ENCODE peak calls at places on chromosomes 6 and 20, in ten cellular contexts. B, G, F, L, J, V, K, C, N and P are unnamed samples.

GRCh38 chr20:9068896-9069663 is at the start of gene PLCB4:
- DNase-seq in B (peak; percentile 79), G (peak; percentile 75), F (peak; percentile 75), L (peak; percentile 15), J (peak; percentile 35), V (peak; percentile 36), K (peak; percentile 38), C (peak; percentile 52), N (peak; percentile 52), P (peak; percentile 53)

GRCh38 chr6:110656492-110656891 is 158.8 kb downstream of the CDK19 start:
- DNase-seq in B (no peak), G (no peak), F (no peak), L (no peak), J (peak; percentile 73), V (no peak), K (peak; percentile 61), C (no peak), N (no peak), P (no peak)

GRCh38 chr20:31560900-31561598 is 44.0 kb upstream of the ID1 start:
- DNase-seq in B (no peak), G (peak; percentile 81), F (no peak), L (no peak), J (peak; percentile 94), V (no peak), K (no peak), C (no peak), N (no peak), P (no peak)

GRCh38 chr6:105835373-105835772 is 250.8 kb upstream of the PRDM1 start:
- DNase-seq in B (peak; percentile 89), G (no peak), F (no peak), L (no peak), J (peak; percentile 64), V (no peak), K (no peak), C (no peak), N (no peak), P (peak; percentile 48)

GRCh38 chr20:47066484-47067270 is 172.0 kb downstream of the EYA2 start:
- DNase-seq in B (no peak), G (no peak), F (no peak), L (no peak), J (no peak), V (no peak), K (no peak), C (no peak), N (no peak), P (no peak)

GRCh38 chr6:135759831-135760230 is 91.7 kb upstream of the PDE7B start:
- DNase-seq in B (no peak), G (no peak), F (no peak), L (no peak), J (peak; percentile 1), V (no peak), K (peak; percentile 19), C (no peak), N (no peak), P (peak; percentile 21)

GRCh38 chr20:48352042-48352441 is 475.8 kb downstream of the PREX1 start:
- DNase-seq in B (peak; percentile 10), G (no peak), F (no peak), L (no peak), J (no peak), V (no peak), K (no peak), C (no peak), N (no peak), P (no peak)

GRCh38 chr6:19333936-19334335 is 503.2 kb upstream of the ID4 start:
- DNase-seq in B (no peak), G (no peak), F (no peak), L (no peak), J (peak; percentile 64), V (no peak), K (no peak), C (no peak), N (no peak), P (no peak)

GRCh38 chr6:6004147-6004995 is 2.4 kb downstream of the NRN1 start:
- DNase-seq in B (peak; percentile 67), G (no peak), F (no peak), L (no peak), J (peak; percentile 17), V (no peak), K (no peak), C (no peak), N (no peak), P (no peak)

GRCh38 chr6:6006428-6007310 is at the start of gene NRN1:
- DNase-seq in B (peak; percentile 70), G (no peak), F (no peak), L (no peak), J (peak; percentile 61), V (no peak), K (no peak), C (no peak), N (no peak), P (no peak)

GRCh38 chr6:6003334-6004146 is 3.2 kb downstream of the NRN1 start:
- DNase-seq in B (peak; percentile 89), G (no peak), F (no peak), L (no peak), J (peak; percentile 38), V (no peak), K (no peak), C (no peak), N (peak; percentile 34), P (no peak)

GRCh38 chr6:6007311-6008113 is 787 bp upstream of the NRN1 start:
- DNase-seq in B (peak; percentile 89), G (peak; percentile 73), F (peak; percentile 68), L (no peak), J (peak; percentile 34), V (no peak), K (peak; percentile 12), C (no peak), N (peak; percentile 28), P (peak; percentile 47)

DNA sequence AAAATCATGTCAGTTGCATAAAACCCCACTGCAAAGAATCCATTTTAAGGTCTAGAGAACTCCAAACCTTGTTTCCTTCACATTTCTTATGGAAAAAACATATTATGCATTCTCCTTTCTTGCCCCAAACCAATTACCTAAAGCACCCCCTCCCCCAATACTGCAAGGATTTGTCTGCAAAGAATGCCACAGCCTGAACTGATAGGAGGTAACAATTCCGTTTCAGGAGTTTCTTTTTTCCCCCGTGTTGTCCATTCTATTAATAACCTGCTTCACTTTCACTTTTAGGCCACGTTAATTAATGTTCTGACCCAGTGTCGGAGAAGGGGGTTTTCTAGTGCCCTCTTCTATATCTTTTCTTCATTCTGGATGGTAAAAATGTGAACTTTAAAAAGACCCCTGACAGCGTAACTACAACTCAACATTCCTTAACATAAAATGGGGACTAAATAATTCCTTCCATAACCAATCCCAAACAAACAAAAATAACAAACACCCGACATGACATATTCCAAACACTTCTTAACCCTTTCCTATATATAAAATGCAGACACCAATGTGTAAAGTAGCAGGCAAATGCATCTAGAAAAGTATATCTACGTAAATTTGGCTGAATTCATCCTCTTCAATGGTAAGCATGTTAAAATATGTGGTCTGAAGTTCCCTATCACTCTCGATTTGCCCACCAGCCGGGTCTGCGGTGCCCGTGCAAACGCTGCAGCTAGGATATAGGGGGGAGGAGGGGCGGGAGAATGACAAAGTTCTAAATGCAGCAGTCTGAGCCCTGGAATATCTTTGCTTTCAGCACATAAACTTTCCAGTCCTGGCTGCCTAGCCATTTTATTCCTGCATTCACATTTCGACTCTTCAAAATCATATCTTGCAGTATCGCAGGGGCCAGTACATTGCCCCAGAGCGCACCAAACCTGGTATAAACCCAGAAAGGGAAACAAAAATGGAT is 978 bp downstream of the NRN1 start:
- DNase-seq in B (peak; percentile 52), G (no peak), F (no peak), L (no peak), J (no peak), V (no peak), K (no peak), C (no peak), N (no peak), P (no peak)
- H3K27me3 ChIP-seq in B (peaks cover 92% of the 10 kb centered on the region), G (peaks cover 4% of the 10 kb centered on the region), F (peaks cover 93% of the 10 kb centered on the region), L (peaks cover 3% of the 10 kb centered on the region), J (peaks cover 77% of the 10 kb centered on the region), V (peaks cover 59% of the 10 kb centered on the region), K (no peaks in the 10 kb centered on the region), C (peaks cover 100% of the 10 kb centered on the region), N (peaks cover 100% of the 10 kb centered on the region), P (no peaks in the 10 kb centered on the region)

DNA sequence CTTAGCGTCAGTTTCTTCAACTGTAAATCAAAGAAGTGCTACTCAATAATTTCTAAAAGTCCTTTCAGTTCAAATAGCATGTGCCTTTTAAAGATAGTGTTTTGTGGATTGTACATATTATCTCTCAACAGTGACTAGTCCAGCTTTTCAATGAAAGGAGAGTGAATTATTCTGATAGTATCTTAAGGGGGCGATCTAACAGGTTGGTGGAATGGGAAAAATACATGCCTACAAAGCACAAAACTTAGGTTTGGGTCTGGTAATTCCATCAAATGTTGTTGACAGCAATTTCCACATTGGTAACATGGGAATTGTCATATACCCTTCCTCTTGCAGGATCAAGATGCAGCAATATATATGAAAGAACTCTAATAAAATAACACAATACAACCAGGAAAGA is 50.1 kb upstream of the HDGFL1 start:
- DNase-seq in B (no peak), G (no peak), F (no peak), L (no peak), J (no peak), V (no peak), K (no peak), C (no peak), N (no peak), P (no peak)
- H3K9me3 ChIP-seq in B (no peaks in the 10 kb centered on the region), G (no peaks in the 10 kb centered on the region), F (no peaks in the 10 kb centered on the region), L (no peaks in the 10 kb centered on the region), J (no peaks in the 10 kb centered on the region), V (no peaks in the 10 kb centered on the region), K (no peaks in the 10 kb centered on the region), C (no peaks in the 10 kb centered on the region), N (no peaks in the 10 kb centered on the region), P (no peaks in the 10 kb centered on the region)

DNA sequence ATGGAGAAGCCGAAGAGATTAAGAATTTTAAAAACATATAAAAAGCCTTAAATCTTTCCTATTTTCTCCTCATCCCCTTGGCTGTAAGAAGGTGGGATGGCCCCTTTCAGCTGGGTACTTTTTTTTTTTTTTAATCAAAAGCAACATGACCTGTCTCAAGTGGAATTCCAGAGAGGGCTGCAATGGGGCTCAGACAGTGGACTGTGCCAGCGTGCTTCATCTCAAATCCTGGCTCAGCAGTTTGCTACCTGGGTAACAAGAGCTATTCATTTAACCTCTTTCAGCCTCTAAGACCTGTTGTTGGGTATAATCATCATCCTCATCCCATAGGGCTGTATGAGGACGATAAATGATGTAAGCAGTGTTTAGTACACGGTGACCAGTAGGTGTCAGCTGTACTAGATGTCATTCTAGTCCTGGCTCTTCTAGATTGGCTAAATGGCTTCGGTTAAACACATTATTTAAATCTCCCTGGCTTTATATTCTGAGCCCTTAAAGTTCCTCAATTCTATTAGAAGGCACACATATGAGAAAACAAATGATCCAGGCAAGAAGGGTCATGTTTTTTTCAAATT is 6.9 kb upstream of the PPP1R3G start:
- DNase-seq in B (no peak), G (no peak), F (no peak), L (no peak), J (no peak), V (no peak), K (no peak), C (no peak), N (no peak), P (no peak)
- TF ChIP-seq CTCF in B (peak; percentile 45), G (no peak), F (no peak), L (no peak), J (peak; percentile 13), V (no peak), K (no peak), C (peak; percentile 54), N (no peak), P (no peak)

DNA sequence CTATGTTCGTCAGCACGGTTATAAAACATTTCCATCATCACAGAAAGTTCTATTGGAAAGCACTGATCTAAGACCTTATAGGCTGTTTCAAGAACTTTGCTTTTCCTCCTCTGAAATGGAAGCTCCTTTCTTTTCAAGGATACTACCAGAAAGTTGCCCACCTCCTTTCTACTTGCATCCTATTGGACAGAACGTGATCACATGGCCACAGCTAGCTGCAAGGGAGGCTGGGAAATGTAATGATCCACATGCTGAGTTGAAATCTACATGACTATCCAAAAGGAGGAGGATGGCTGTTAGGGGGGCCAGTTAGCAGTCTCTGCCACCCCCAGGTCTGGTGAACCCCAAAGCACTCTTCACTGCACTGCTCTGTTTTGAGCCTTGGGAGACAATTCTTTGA is 3.3 kb downstream of the SFTA2 start:
- DNase-seq in B (no peak), G (no peak), F (no peak), L (no peak), J (no peak), V (no peak), K (no peak), C (no peak), N (no peak), P (no peak)
- H3K27me3 ChIP-seq in B (no peaks in the 10 kb centered on the region), G (no peaks in the 10 kb centered on the region), F (no peaks in the 10 kb centered on the region), L (no peaks in the 10 kb centered on the region), J (no peaks in the 10 kb centered on the region), V (no peaks in the 10 kb centered on the region), K (no peaks in the 10 kb centered on the region), C (no peaks in the 10 kb centered on the region), N (no peaks in the 10 kb centered on the region), P (no peaks in the 10 kb centered on the region)